ENCODE peak calls at places on chromosomes 13 and 19, in eight cellular contexts. P is GM23248, F is neural progenitor cell, L is SK-N-SH, H is hepatocyte, V is MM.1S, B is PC-3, X is HCT116. Q is an unnamed sample.

GRCh38 chr13:34696296-34696695 is 245.8 kb upstream of the NBEA start:
- DNase-seq in P (no peak), F (no peak), L (no peak), H (no peak), V (no peak), B (no peak), X (no peak), Q (no peak)

GRCh38 chr13:113291997-113292862 is 4.8 kb upstream of the LAMP1 start:
- DNase-seq in P (peak), F (peak), L (peak), H (peak), V (no peak), B (peak), X (no peak), Q (peak)

GRCh38 chr19:50906217-50906616 is 5.0 kb downstream of the KLK4 start:
- DNase-seq in P (peak), F (peak), L (peak), H (peak), V (no peak), B (peak), X (no peak), Q (peak)

GRCh38 chr13:91286317-91286716 is 61.2 kb upstream of the MIR17HG start:
- DNase-seq in P (no peak), F (no peak), L (no peak), H (no peak), V (no peak), B (no peak), X (no peak), Q (no peak)

GRCh38 chr13:33611016-33611805 is 206.7 kb upstream of the RFC3 start:
- DNase-seq in P (no peak), F (peak), L (no peak), H (no peak), V (no peak), B (no peak), X (no peak), Q (peak)

GRCh38 chr13:53112522-53112921 is 83.9 kb downstream of the OLFM4 start:
- DNase-seq in P (no peak), F (no peak), L (no peak), H (no peak), V (no peak), B (no peak), X (no peak), Q (no peak)

GRCh38 chr19:43789029-43789428 is 8.3 kb upstream of the KCNN4 start:
- DNase-seq in P (peak), F (peak), L (no peak), H (peak), V (peak), B (peak), X (no peak), Q (peak)

GRCh38 chr13:49292742-49293498 is 45.2 kb downstream of the CDADC1 start:
- DNase-seq in P (peak), F (no peak), L (peak), H (peak), V (no peak), B (no peak), X (no peak), Q (no peak)

GRCh38 chr19:17107546-17108452 is 32.2 kb downstream of the MYO9B start:
- DNase-seq in P (peak), F (no peak), L (peak), H (peak), V (no peak), B (peak), X (peak), Q (no peak)

GRCh38 chr19:40689339-40690049 is 957 bp downstream of the NUMBL start:
- DNase-seq in P (peak), F (peak), L (peak), H (no peak), V (no peak), B (peak), X (no peak), Q (peak)

GRCh38 chr13:46359731-46360130 is 27.3 kb downstream of the RUBCNL start:
- DNase-seq in P (peak), F (no peak), L (no peak), H (no peak), V (no peak), B (peak), X (no peak), Q (no peak)

GRCh38 chr19:7869453-7869909 is 4.7 kb downstream of the PRR36 start:
- DNase-seq in P (peak), F (peak), L (peak), H (peak), V (peak), B (peak), X (no peak), Q (peak)

GRCh38 chr13:49235856-49236431 is 11.8 kb upstream of the CDADC1 start:
- DNase-seq in P (no peak), F (no peak), L (no peak), H (no peak), V (no peak), B (no peak), X (no peak), Q (no peak)

GRCh38 chr13:79917628-79918027 is 423.3 kb downstream of the SPRY2 start:
- DNase-seq in P (no peak), F (no peak), L (no peak), H (no peak), V (no peak), B (no peak), X (no peak), Q (no peak)

GRCh38 chr13:26946675-26947342 is 186.2 kb upstream of the GPR12 start:
- DNase-seq in P (peak), F (peak), L (peak), H (peak), V (peak), B (peak), X (peak), Q (peak)

GRCh38 chr19:42440357-42441046 is 2.2 kb downstream of the CXCL17 start:
- DNase-seq in P (peak), F (peak), L (peak), H (peak), V (peak), B (peak), X (peak), Q (peak)

GRCh38 chr13:83883061-83883523 is 818 bp upstream of the SLITRK1 start:
- DNase-seq in P (no peak), F (peak), L (no peak), H (no peak), V (no peak), B (no peak), X (no peak), Q (peak)

GRCh38 chr19:45569619-45570421 is 14.8 kb downstream of the OPA3 start:
- DNase-seq in P (peak), F (peak), L (peak), H (peak), V (peak), B (peak), X (peak), Q (peak)

GRCh38 chr13:78660130-78660857 is 1.3 kb upstream of the OBI1 start:
- DNase-seq in P (no peak), F (no peak), L (peak), H (no peak), V (no peak), B (no peak), X (no peak), Q (peak)

GRCh38 chr13:49329831-49330545 is 82.3 kb downstream of the CDADC1 start:
- DNase-seq in P (no peak), F (no peak), L (no peak), H (no peak), V (no peak), B (no peak), X (no peak), Q (no peak)

GRCh38 chr19:4815426-4816387 is 15.8 kb downstream of the TICAM1 start:
- DNase-seq in P (peak), F (peak), L (peak), H (peak), V (peak), B (peak), X (peak), Q (peak)

GRCh38 chr13:98300956-98301641 is 124.0 kb upstream of the RNF113B start:
- DNase-seq in P (peak), F (no peak), L (no peak), H (peak), V (no peak), B (peak), X (no peak), Q (no peak)

GRCh38 chr13:106520205-106521004 is 15.1 kb downstream of the EFNB2 start:
- DNase-seq in P (peak), F (peak), L (no peak), H (no peak), V (no peak), B (peak), X (no peak), Q (peak)

GRCh38 chr13:37109080-37109678 is 3.7 kb upstream of the CSNK1A1L start:
- DNase-seq in P (peak), F (peak), L (peak), H (peak), V (no peak), B (peak), X (no peak), Q (peak)

GRCh38 chr13:30978981-30979956 is 46.8 kb downstream of the TEX26 start:
- DNase-seq in P (peak), F (peak), L (peak), H (peak), V (no peak), B (peak), X (peak), Q (peak)

GRCh38 chr19:17496337-17496997 is 15.0 kb upstream of the PGLS start:
- DNase-seq in P (peak), F (peak), L (peak), H (peak), V (peak), B (peak), X (peak), Q (peak)

GRCh38 chr19:3774621-3775373 is 2.8 kb upstream of the RAX2 start:
- DNase-seq in P (no peak), F (peak), L (no peak), H (no peak), V (no peak), B (no peak), X (no peak), Q (no peak)

GRCh38 chr13:27079421-27079958 is 92.1 kb downstream of the USP12 start:
- DNase-seq in P (peak), F (peak), L (no peak), H (no peak), V (no peak), B (no peak), X (no peak), Q (peak)

GRCh38 chr19:42410371-42410770 is 16.8 kb downstream of the LIPE start:
- DNase-seq in P (no peak), F (no peak), L (no peak), H (peak), V (no peak), B (no peak), X (no peak), Q (no peak)

GRCh38 chr19:9178901-9179300 is at the start of gene OR7D2:
- DNase-seq in P (peak), F (no peak), L (no peak), H (no peak), V (no peak), B (peak), X (no peak), Q (no peak)

GRCh38 chr19:9171393-9171991 is 7.3 kb upstream of the OR7D2 start:
- DNase-seq in P (no peak), F (no peak), L (no peak), H (no peak), V (no peak), B (no peak), X (no peak), Q (no peak)

DNA sequence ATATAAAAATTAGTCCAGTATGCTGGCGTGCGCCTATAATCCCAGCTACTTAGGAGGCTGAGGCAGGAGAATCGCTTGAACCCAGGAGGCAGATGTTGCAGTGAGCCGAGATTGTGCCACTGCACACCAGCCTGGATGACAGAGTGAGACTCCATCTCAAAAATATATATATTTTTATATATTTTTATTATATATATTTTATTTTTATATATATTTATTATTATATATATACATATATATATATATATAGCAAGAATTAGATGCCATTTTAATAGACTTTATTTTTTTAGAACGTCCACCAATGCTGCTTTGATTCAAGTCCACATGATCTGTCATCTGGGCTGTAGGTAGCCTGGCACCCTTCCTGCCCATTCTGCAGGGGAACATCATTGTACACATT is 3.5 kb upstream of the OR7D2 start:
- DNase-seq in P (no peak), F (no peak), L (no peak), H (no peak), V (no peak), B (no peak), X (no peak), Q (no peak)
- TF ChIP-seq EZH2phosphoT487 in P (no peak), F (no peak), L (no peak), H (no peak), V (no peak), B (no peak), X (no peak), Q (no peak)

GRCh38 chr19:13103585-13103923 is 896 bp upstream of the LYL1 start:
- DNase-seq in P (no peak), F (no peak), L (no peak), H (no peak), V (no peak), B (no peak), X (no peak), Q (no peak)

GRCh38 chr19:13102416-13102665 is 317 bp downstream of the LYL1 start:
- DNase-seq in P (peak), F (no peak), L (no peak), H (no peak), V (no peak), B (no peak), X (no peak), Q (no peak)

GRCh38 chr19:13104848-13105646 is 2.4 kb upstream of the LYL1 start:
- DNase-seq in P (no peak), F (no peak), L (no peak), H (no peak), V (peak), B (no peak), X (no peak), Q (no peak)

GRCh38 chr19:13102666-13103584 is at the start of gene LYL1:
- DNase-seq in P (no peak), F (peak), L (peak), H (peak), V (peak), B (no peak), X (no peak), Q (peak)

GRCh38 chr19:13103961-13104847 is 1.5 kb upstream of the LYL1 start:
- DNase-seq in P (peak), F (peak), L (peak), H (no peak), V (peak), B (peak), X (no peak), Q (peak)
- H2AFZ ChIP-seq in P (no peak), F (no peak), L (no peak), H (no peak), V (peak), B (peak), X (no peak), Q (no peak)

GRCh38 chr19:54682306-54682705 is 19.5 kb downstream of the LILRB4 start:
- DNase-seq in P (no peak), F (no peak), L (no peak), H (no peak), V (no peak), B (no peak), X (no peak), Q (no peak)
- TF ChIP-seq EZH2phosphoT487 in P (no peak), F (no peak), L (no peak), H (no peak), V (no peak), B (no peak), X (no peak), Q (no peak)

GRCh38 chr19:1365306-1365963 is 18.3 kb upstream of the NDUFS7 start:
- DNase-seq in P (no peak), F (no peak), L (no peak), H (no peak), V (no peak), B (no peak), X (no peak), Q (no peak)

GRCh38 chr19:1362385-1363257 is 21.1 kb upstream of the NDUFS7 start:
- DNase-seq in P (no peak), F (no peak), L (no peak), H (no peak), V (no peak), B (no peak), X (no peak), Q (no peak)

GRCh38 chr19:1363599-1363998 is 20.1 kb upstream of the NDUFS7 start:
- DNase-seq in P (no peak), F (no peak), L (no peak), H (no peak), V (no peak), B (no peak), X (no peak), Q (no peak)

GRCh38 chr19:1365964-1366695 is 17.6 kb upstream of the NDUFS7 start:
- DNase-seq in P (no peak), F (no peak), L (no peak), H (no peak), V (peak), B (no peak), X (no peak), Q (no peak)

GRCh38 chr19:1364070-1364719 is 19.5 kb upstream of the NDUFS7 start:
- DNase-seq in P (peak), F (no peak), L (no peak), H (no peak), V (no peak), B (no peak), X (no peak), Q (no peak)
- H2AFZ ChIP-seq in P (no peak), F (no peak), L (no peak), H (no peak), V (no peak), B (no peak), X (no peak), Q (no peak)

Q was measured in GM23338.